ENCODE peak calls at places on chromosomes 3 and 15, in seven cellular contexts. G is coronary artery, U is iPS-NIHi11, V is fibroblast of the conjunctiva, F is cardiac muscle cell, C is EL, E is left lung. Q is an unnamed sample.

GRCh38 chr3:111803123-111803593 is 55.9 kb upstream of the PHLDB2 start:
- DNase-seq in C (peak), G (peak), U (peak), E (peak), V (peak), F (peak), Q (peak)

GRCh38 chr3:23991236-23992050 is 46.4 kb downstream of the NR1D2 start:
- DNase-seq in C (no peak), E (no peak), V (no peak), F (peak), G (no peak), U (no peak), Q (no peak)

GRCh38 chr15:62360286-62360685 is 195.2 kb upstream of the C2CD4B start:
- DNase-seq in C (no peak), G (no peak), U (no peak), F (no peak), E (no peak), V (no peak), Q (no peak)

GRCh38 chr15:79170256-79170664 is 79.7 kb upstream of the RASGRF1 start:
- DNase-seq in C (peak), F (peak), E (no peak), U (no peak), V (peak), G (peak), Q (peak)

GRCh38 chr15:48703544-48703943 is 58.0 kb upstream of the FBN1 start:
- DNase-seq in C (peak), E (no peak), U (no peak), F (no peak), V (peak), G (no peak), Q (no peak)

GRCh38 chr15:81279621-81280051 is 44.3 kb downstream of the STARD5 start:
- DNase-seq in G (no peak), F (peak), C (no peak), E (no peak), V (no peak), U (no peak), Q (no peak)

GRCh38 chr3:139532996-139533395 is 6.5 kb downstream of the RBP1 start:
- DNase-seq in G (no peak), U (no peak), F (peak), V (no peak), C (no peak), E (no peak), Q (no peak)

GRCh38 chr15:84775867-84776449 is 27.6 kb downstream of the ZNF592 start:
- DNase-seq in U (no peak), V (no peak), F (no peak), G (no peak), E (no peak), C (no peak), Q (no peak)

GRCh38 chr15:43190178-43190577 is 5.0 kb downstream of the CCNDBP1 start:
- DNase-seq in C (no peak), F (peak), G (no peak), U (no peak), V (no peak), E (no peak), Q (no peak)

GRCh38 chr3:184180165-184180564 is 5.5 kb downstream of the AP2M1 start:
- DNase-seq in E (no peak), F (peak), V (no peak), C (peak), G (no peak), U (no peak), Q (no peak)

GRCh38 chr15:63615935-63616334 is 18.7 kb downstream of the FBXL22 start:
- DNase-seq in G (no peak), V (no peak), E (no peak), U (peak), F (no peak), C (no peak), Q (no peak)

GRCh38 chr15:89500397-89501270 is 4.3 kb upstream of the RHCG start:
- DNase-seq in V (no peak), G (peak), U (no peak), E (no peak), F (no peak), C (no peak), Q (no peak)

GRCh38 chr3:120119846-120120510 is 25.7 kb upstream of the GSK3B start:
- DNase-seq in G (no peak), U (no peak), E (no peak), V (no peak), F (no peak), C (peak), Q (no peak)

GRCh38 chr3:183517656-183518055 is 37.9 kb downstream of the KLHL6 start:
- DNase-seq in V (no peak), C (no peak), E (no peak), U (no peak), F (no peak), G (no peak), Q (no peak)

GRCh38 chr3:128254066-128254590 is 100.8 kb downstream of the EEFSEC start:
- DNase-seq in E (no peak), U (no peak), G (no peak), F (no peak), C (no peak), V (no peak), Q (no peak)

GRCh38 chr3:49903451-49904424 is at the start of gene MST1R:
- DNase-seq in V (no peak), E (peak), F (peak), U (peak), G (no peak), C (no peak), Q (peak)

GRCh38 chr15:42858999-42859789 is 61.4 kb downstream of the TTBK2 start:
- DNase-seq in C (no peak), F (no peak), V (no peak), G (no peak), U (no peak), E (no peak), Q (no peak)

GRCh38 chr15:77538793-77539487 is 93.8 kb downstream of the LINGO1 start:
- DNase-seq in F (no peak), C (no peak), V (no peak), E (peak), U (no peak), G (no peak), Q (no peak)

GRCh38 chr15:78642341-78642740 is 1.3 kb upstream of the CHRNB4 start:
- DNase-seq in U (no peak), C (no peak), G (no peak), E (no peak), V (no peak), F (no peak), Q (no peak)

GRCh38 chr15:48858401-48858800 is 19.5 kb upstream of the EID1 start:
- DNase-seq in F (peak), G (no peak), C (peak), V (no peak), E (no peak), U (no peak), Q (peak)

GRCh38 chr3:178155521-178155920 is 380.7 kb upstream of the KCNMB2 start:
- DNase-seq in E (no peak), G (no peak), V (no peak), C (peak), U (no peak), F (no peak), Q (no peak)

GRCh38 chr3:52522651-52523251 is 10.9 kb downstream of the NT5DC2 start:
- DNase-seq in E (peak), U (no peak), F (no peak), V (no peak), C (no peak), G (no peak), Q (no peak)

GRCh38 chr3:197236362-197236761 is 62.0 kb downstream of the DLG1 start:
- DNase-seq in V (no peak), C (no peak), U (no peak), F (no peak), G (no peak), E (no peak), Q (no peak)

GRCh38 chr3:79012530-79012913 is 755.3 kb downstream of the ROBO1 start:
- DNase-seq in U (no peak), F (no peak), C (no peak), V (no peak), G (no peak), E (no peak), Q (no peak)

GRCh38 chr15:70427120-70427519 is 329.4 kb upstream of the TLE3 start:
- DNase-seq in V (no peak), U (no peak), G (no peak), F (peak), C (no peak), E (no peak), Q (no peak)

GRCh38 chr3:57556459-57557087 is 499 bp downstream of the PDE12 start:
- DNase-seq in V (no peak), F (peak), U (no peak), C (peak), E (peak), G (no peak), Q (no peak)

GRCh38 chr15:64429448-64429847 is 30.9 kb upstream of the ZNF609 start:
- DNase-seq in V (no peak), U (no peak), C (no peak), G (no peak), E (no peak), F (no peak), Q (no peak)

GRCh38 chr3:181739628-181740027 is 27.9 kb downstream of the SOX2 start:
- DNase-seq in G (no peak), C (no peak), F (no peak), V (no peak), U (no peak), E (no peak), Q (peak)

GRCh38 chr3:190325923-190326322 is 3.7 kb upstream of the CLDN1 start:
- DNase-seq in F (peak), C (peak), V (no peak), G (no peak), U (no peak), E (no peak), Q (peak)

Q was measured in mammary epithelial cell.